ENCODE peak calls at places on chromosomes 6 and 20, in nine cellular contexts. D, Y, B, Q, J, A, F, L and V are unnamed samples.

GRCh38 chr20:3995067-3995748 is 20.1 kb downstream of the RNF24 start:
- DNase-seq in D (no peak), Y (peak), B (peak), Q (no peak), J (no peak), A (peak), F (no peak), L (peak), V (peak)

GRCh38 chr6:47363736-47364135 is 54.0 kb upstream of the TNFRSF21 start:
- DNase-seq in D (no peak), Y (no peak), B (no peak), Q (no peak), J (no peak), A (no peak), F (no peak), L (no peak), V (no peak)

GRCh38 chr6:3422457-3422816 is 34.4 kb downstream of the SLC22A23 start:
- DNase-seq in D (no peak), Y (no peak), B (no peak), Q (no peak), J (no peak), A (no peak), F (no peak), L (no peak), V (no peak)

GRCh38 chr6:43467752-43468151 is 9.6 kb upstream of the TJAP1 start:
- DNase-seq in D (no peak), Y (no peak), B (no peak), Q (no peak), J (no peak), A (no peak), F (no peak), L (no peak), V (no peak)

GRCh38 chr6:48099713-48100675 is 11.0 kb downstream of the PTCHD4 start:
- DNase-seq in D (no peak), Y (no peak), B (no peak), Q (no peak), J (no peak), A (peak), F (no peak), L (no peak), V (no peak)

GRCh38 chr20:4216142-4216735 is 200.9 kb upstream of the RNF24 start:
- DNase-seq in D (no peak), Y (no peak), B (peak), Q (no peak), J (no peak), A (no peak), F (no peak), L (peak), V (no peak)

GRCh38 chr6:147954938-147955337 is 387.7 kb upstream of the SASH1 start:
- DNase-seq in D (no peak), Y (peak), B (no peak), Q (no peak), J (no peak), A (peak), F (no peak), L (no peak), V (no peak)

GRCh38 chr6:118787746-118788419 is 106.1 kb upstream of the ASF1A start:
- DNase-seq in D (no peak), Y (no peak), B (no peak), Q (no peak), J (peak), A (no peak), F (no peak), L (peak), V (no peak)

GRCh38 chr6:22906091-22906549 is 336.8 kb downstream of the HDGFL1 start:
- DNase-seq in D (no peak), Y (peak), B (peak), Q (no peak), J (no peak), A (peak), F (no peak), L (peak), V (peak)

GRCh38 chr6:125781307-125781868 is 9.4 kb upstream of the NCOA7 start:
- DNase-seq in D (no peak), Y (no peak), B (peak), Q (no peak), J (peak), A (no peak), F (no peak), L (peak), V (no peak)

GRCh38 chr6:147740326-147740725 is 231.8 kb downstream of the SAMD5 start:
- DNase-seq in D (no peak), Y (no peak), B (no peak), Q (no peak), J (no peak), A (no peak), F (no peak), L (no peak), V (no peak)

GRCh38 chr6:148839044-148839443 is 92.2 kb downstream of the UST start:
- DNase-seq in D (no peak), Y (no peak), B (no peak), Q (no peak), J (no peak), A (no peak), F (no peak), L (no peak), V (no peak)

GRCh38 chr6:34057790-34058189 is 88.1 kb downstream of the GRM4 start:
- DNase-seq in D (no peak), Y (no peak), B (no peak), Q (no peak), J (no peak), A (no peak), F (no peak), L (no peak), V (no peak)

GRCh38 chr20:35598899-35599775 is 16.5 kb upstream of the SPAG4 start:
- DNase-seq in D (no peak), Y (no peak), B (no peak), Q (no peak), J (peak), A (no peak), F (peak), L (no peak), V (no peak)

GRCh38 chr6:14883921-14884320 is 361.9 kb upstream of the JARID2 start:
- DNase-seq in D (no peak), Y (no peak), B (peak), Q (no peak), J (no peak), A (no peak), F (no peak), L (no peak), V (peak)

GRCh38 chr20:54244113-54244512 is 36.2 kb downstream of the PFDN4 start:
- DNase-seq in D (no peak), Y (no peak), B (no peak), Q (no peak), J (no peak), A (no peak), F (no peak), L (no peak), V (no peak)

GRCh38 chr6:34284563-34285545 is 36.0 kb upstream of the SMIM29 start:
- DNase-seq in D (peak), Y (no peak), B (peak), Q (no peak), J (peak), A (no peak), F (peak), L (peak), V (peak)

GRCh38 chr6:157760589-157761330 is 62.3 kb upstream of the SNX9 start:
- DNase-seq in D (peak), Y (peak), B (peak), Q (no peak), J (no peak), A (peak), F (no peak), L (peak), V (peak)

GRCh38 chr20:11267131-11267761 is 593.4 kb upstream of the JAG1 start:
- DNase-seq in D (peak), Y (peak), B (peak), Q (no peak), J (peak), A (peak), F (no peak), L (peak), V (peak)

GRCh38 chr20:52974155-52974554 is 2.0 kb downstream of the TSHZ2 start:
- DNase-seq in D (no peak), Y (no peak), B (peak), Q (no peak), J (no peak), A (peak), F (no peak), L (peak), V (no peak)

GRCh38 chr6:160005861-160006540 is 37.1 kb downstream of the IGF2R start:
- DNase-seq in D (no peak), Y (no peak), B (peak), Q (no peak), J (peak), A (peak), F (peak), L (peak), V (no peak)

GRCh38 chr6:33633462-33634158 is 12.5 kb downstream of the ITPR3 start:
- DNase-seq in D (no peak), Y (peak), B (no peak), Q (peak), J (peak), A (peak), F (peak), L (peak), V (no peak)

GRCh38 chr6:170044836-170045562 is 245.9 kb downstream of the DLL1 start:
- DNase-seq in D (no peak), Y (no peak), B (no peak), Q (no peak), J (no peak), A (no peak), F (peak), L (no peak), V (no peak)

GRCh38 chr20:12291386-12291785 is 373.7 kb downstream of the BTBD3 start:
- DNase-seq in D (no peak), Y (no peak), B (no peak), Q (no peak), J (no peak), A (no peak), F (no peak), L (no peak), V (no peak)

GRCh38 chr6:53815381-53816119 is 20.7 kb downstream of the LRRC1 start:
- DNase-seq in D (no peak), Y (no peak), B (no peak), Q (no peak), J (no peak), A (no peak), F (no peak), L (no peak), V (no peak)

GRCh38 chr6:167588920-167589614 is 237.6 kb upstream of the AFDN start:
- DNase-seq in D (no peak), Y (no peak), B (no peak), Q (no peak), J (no peak), A (no peak), F (no peak), L (no peak), V (no peak)

GRCh38 chr20:52493177-52493711 is 301.7 kb upstream of the ZFP64 start:
- DNase-seq in D (no peak), Y (no peak), B (peak), Q (no peak), J (peak), A (no peak), F (no peak), L (peak), V (no peak)

GRCh38 chr6:158175111-158175510 is 7.0 kb downstream of the GTF2H5 start:
- DNase-seq in D (no peak), Y (no peak), B (no peak), Q (no peak), J (no peak), A (no peak), F (no peak), L (no peak), V (no peak)

GRCh38 chr6:37822851-37823682 is 3.5 kb downstream of the ZFAND3 start:
- DNase-seq in D (no peak), Y (peak), B (peak), Q (no peak), J (peak), A (peak), F (no peak), L (peak), V (peak)

GRCh38 chr6:132388291-132388690 is 13.0 kb downstream of the MOXD1 start:
- DNase-seq in D (no peak), Y (no peak), B (no peak), Q (no peak), J (no peak), A (peak), F (no peak), L (no peak), V (no peak)

GRCh38 chr6:106974999-106975698 is 620 bp upstream of the CD24 start:
- DNase-seq in D (no peak), Y (peak), B (peak), Q (no peak), J (peak), A (peak), F (peak), L (peak), V (no peak)

GRCh38 chr6:152969688-152970418 is 13.0 kb downstream of the FBXO5 start:
- DNase-seq in D (no peak), Y (no peak), B (no peak), Q (no peak), J (no peak), A (no peak), F (no peak), L (no peak), V (no peak)

GRCh38 chr6:67748521-67748920 is 886.6 kb upstream of the ADGRB3 start:
- DNase-seq in D (no peak), Y (no peak), B (peak), Q (no peak), J (no peak), A (no peak), F (no peak), L (no peak), V (no peak)

GRCh38 chr6:124434416-124434815 is 527.8 kb upstream of the RNF217 start:
- DNase-seq in D (no peak), Y (no peak), B (no peak), Q (no peak), J (no peak), A (no peak), F (no peak), L (no peak), V (no peak)

GRCh38 chr6:106849676-106850332 is 124.7 kb downstream of the CD24 start:
- DNase-seq in D (no peak), Y (no peak), B (no peak), Q (no peak), J (no peak), A (no peak), F (no peak), L (no peak), V (no peak)

GRCh38 chr6:76940186-76940585 is 523.1 kb downstream of the HTR1B start:
- DNase-seq in D (no peak), Y (no peak), B (no peak), Q (no peak), J (no peak), A (no peak), F (no peak), L (peak), V (no peak)

GRCh38 chr6:162123797-162124196 is 603.8 kb downstream of the PRKN start:
- DNase-seq in D (no peak), Y (no peak), B (no peak), Q (no peak), J (no peak), A (no peak), F (no peak), L (peak), V (no peak)

GRCh38 chr6:64803470-64804166 is 903.4 kb downstream of the EYS start:
- DNase-seq in D (no peak), Y (no peak), B (no peak), Q (no peak), J (no peak), A (no peak), F (no peak), L (no peak), V (no peak)

GRCh38 chr6:64812138-64812537 is 894.9 kb downstream of the EYS start:
- DNase-seq in D (no peak), Y (no peak), B (no peak), Q (no peak), J (no peak), A (no peak), F (no peak), L (no peak), V (no peak)

GRCh38 chr6:64811145-64811544 is 895.9 kb downstream of the EYS start:
- DNase-seq in D (no peak), Y (no peak), B (no peak), Q (no peak), J (no peak), A (no peak), F (no peak), L (peak), V (no peak)

GRCh38 chr6:64807785-64808184 is 899.2 kb downstream of the EYS start:
- DNase-seq in D (no peak), Y (no peak), B (no peak), Q (no peak), J (no peak), A (no peak), F (no peak), L (no peak), V (no peak)
- H3K27ac ChIP-seq in D (no peak), Y (no peak), B (no peak), Q (no peak), J (no peak), A (no peak), F (no peak), L (no peak), V (no peak)

GRCh38 chr20:50151034-50151743 is 2.3 kb downstream of the PEDS1 start:
- DNase-seq in D (no peak), Y (peak), B (no peak), Q (no peak), J (peak), A (peak), F (no peak), L (no peak), V (no peak)
- H3K27ac ChIP-seq in D (no peak), Y (peak), B (no peak), Q (no peak), J (peak), A (peak), F (peak), L (no peak), V (peak)

GRCh38 chr6:69895396-69895795 is 29.0 kb downstream of the COL19A1 start:
- DNase-seq in D (no peak), Y (no peak), B (no peak), Q (no peak), J (no peak), A (no peak), F (no peak), L (no peak), V (no peak)
- H3K27ac ChIP-seq in D (no peak), Y (peak), B (no peak), Q (no peak), J (no peak), A (no peak), F (no peak), L (no peak), V (no peak)

GRCh38 chr6:150667977-150668716 is 68.5 kb downstream of the PLEKHG1 start:
- DNase-seq in D (peak), Y (peak), B (peak), Q (no peak), J (peak), A (peak), F (peak), L (peak), V (peak)

GRCh38 chr6:150670311-150670710 is 70.6 kb downstream of the PLEKHG1 start:
- DNase-seq in D (no peak), Y (no peak), B (no peak), Q (no peak), J (no peak), A (no peak), F (no peak), L (no peak), V (no peak)

GRCh38 chr6:150672792-150673191 is 73.1 kb downstream of the PLEKHG1 start:
- DNase-seq in D (no peak), Y (no peak), B (no peak), Q (no peak), J (no peak), A (no peak), F (no peak), L (no peak), V (no peak)

GRCh38 chr6:150666071-150666470 is 66.4 kb downstream of the PLEKHG1 start:
- DNase-seq in D (no peak), Y (no peak), B (peak), Q (no peak), J (peak), A (no peak), F (no peak), L (peak), V (no peak)

GRCh38 chr6:150668882-150669476 is 69.3 kb downstream of the PLEKHG1 start:
- DNase-seq in D (no peak), Y (no peak), B (no peak), Q (no peak), J (no peak), A (no peak), F (no peak), L (peak), V (no peak)
- H3K27ac ChIP-seq in D (no peak), Y (no peak), B (peak), Q (no peak), J (peak), A (peak), F (peak), L (peak), V (no peak)

DNA sequence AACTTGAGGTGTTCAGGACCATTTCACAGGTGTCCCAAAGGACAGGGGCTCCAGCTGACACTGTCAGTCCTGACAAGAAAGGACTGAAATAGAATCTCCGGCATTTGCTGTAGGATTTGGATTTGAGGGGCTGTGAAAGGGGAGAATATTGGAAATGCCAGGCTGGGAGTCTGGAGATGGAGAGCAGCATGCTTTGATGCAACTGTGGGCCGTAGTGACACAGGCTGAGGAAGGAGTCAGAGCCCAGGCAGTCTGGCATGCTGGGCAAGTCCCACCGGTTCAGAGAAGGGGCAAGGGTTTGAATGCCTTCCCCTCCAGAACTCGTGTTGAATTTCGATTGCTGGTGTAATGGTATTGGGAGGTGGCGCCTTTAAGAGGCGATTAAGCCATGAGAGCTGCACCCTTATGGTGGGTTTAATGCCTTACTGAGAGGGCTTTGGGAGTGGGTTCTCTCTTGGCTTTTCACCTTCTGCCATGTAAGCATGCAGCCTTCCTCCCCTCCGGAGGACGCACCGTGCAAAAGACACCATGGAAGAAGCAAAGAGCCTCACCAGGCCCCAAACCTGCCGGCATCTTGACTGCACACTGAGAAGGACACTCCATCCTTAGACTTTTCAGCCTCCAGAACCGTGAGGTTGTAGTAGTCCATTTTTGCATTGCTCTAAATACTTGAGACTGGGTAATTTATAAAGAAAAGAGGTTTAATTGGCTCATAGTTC is 9.4 kb upstream of the PYGB start:
- DNase-seq in D (no peak), Y (peak), B (peak), Q (no peak), J (no peak), A (peak), F (no peak), L (peak), V (peak)
- H3K27ac ChIP-seq in D (peak), Y (peak), B (peak), Q (no peak), J (peak), A (peak), F (no peak), L (no peak), V (peak)

DNA sequence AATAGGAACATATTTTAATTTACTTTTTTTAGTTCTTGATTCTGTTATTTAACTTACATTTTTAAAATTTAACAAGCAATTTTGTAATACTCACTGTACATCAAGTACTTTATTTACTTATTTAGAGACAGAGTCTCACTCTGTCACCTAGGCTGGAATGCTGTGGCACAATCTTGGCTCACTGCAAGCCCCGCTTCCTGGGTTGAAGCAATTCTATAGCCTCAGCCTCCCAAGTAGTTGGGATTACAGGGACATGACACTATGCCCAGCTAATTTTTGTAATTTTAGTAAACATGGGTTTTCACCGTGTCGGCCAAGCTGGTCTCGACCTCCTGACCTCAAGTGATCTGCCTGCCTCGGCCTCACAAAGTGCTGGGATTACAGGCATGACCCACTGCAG is 7.0 kb downstream of the BTN3A3 start:
- DNase-seq in D (no peak), Y (no peak), B (no peak), Q (no peak), J (no peak), A (no peak), F (no peak), L (no peak), V (no peak)
- H3K27ac ChIP-seq in D (no peak), Y (no peak), B (no peak), Q (no peak), J (no peak), A (no peak), F (no peak), L (no peak), V (no peak)